ENCODE peak calls at places on chromosomes 4 and X, in five cellular contexts. A is fibroblast of lung, U is mesenchymal stem cell, E is HepG2, C is GM23338. T is an unnamed sample.

GRCh38 chr4:84530871-84531270 is 31.8 kb upstream of the NKX6-1 start:
- DNase-seq in C (no peak), A (peak; percentile 10), E (no peak), U (peak; percentile 16), T (no peak)

GRCh38 chr4:36183232-36183631 is 61.1 kb downstream of the ARAP2 start:
- DNase-seq in E (no peak), U (no peak), A (no peak), C (no peak), T (no peak)

GRCh38 chr4:138114434-138114833 is 127.7 kb downstream of the SLC7A11 start:
- DNase-seq in U (peak; percentile 12), C (no peak), E (no peak), A (peak; percentile 15), T (no peak)

GRCh38 chr4:67575232-67575888 is 16.8 kb downstream of the STAP1 start:
- DNase-seq in A (no peak), U (no peak), C (peak; percentile 55), E (no peak), T (no peak)

GRCh38 chr4:57102050-57102564 is 8.1 kb downstream of the IGFBP7 start:
- DNase-seq in E (peak; percentile 52), A (peak; percentile 83), U (peak; percentile 90), C (no peak), T (no peak)

GRCh38 chrX:122421434-122422121 is 762.5 kb upstream of the GRIA3 start:
- DNase-seq in E (no peak), A (no peak), C (no peak), U (no peak), T (no peak)

GRCh38 chr4:8544282-8544681 is 35.9 kb upstream of the GPR78 start:
- DNase-seq in A (no peak), U (no peak), C (no peak), E (no peak), T (no peak)

GRCh38 chr4:111717916-111718315 is 427.3 kb upstream of the FAM241A start:
- DNase-seq in C (no peak), A (no peak), E (no peak), U (no peak), T (no peak)

GRCh38 chrX:151710457-151710856 is 5.4 kb upstream of the FATE1 start:
- DNase-seq in U (no peak), E (no peak), C (no peak), A (no peak), T (no peak)

GRCh38 chr4:119191505-119191904 is 21.0 kb upstream of the USP53 start:
- DNase-seq in E (no peak), A (no peak), C (no peak), U (no peak), T (no peak)

GRCh38 chr4:10104211-10104990 is 12.2 kb downstream of the WDR1 start:
- DNase-seq in A (peak; percentile 43), E (no peak), C (no peak), U (peak; percentile 23), T (no peak)

GRCh38 chrX:144388738-144389137 is 504.9 kb downstream of the UBE2NL start:
- DNase-seq in A (no peak), U (no peak), E (no peak), C (no peak), T (no peak)

GRCh38 chrX:154113729-154114128 is 16.2 kb upstream of the MECP2 start:
- DNase-seq in A (no peak), U (no peak), E (no peak), C (no peak), T (no peak)

GRCh38 chrX:12089740-12090139 is 48.5 kb upstream of the FRMPD4 start:
- DNase-seq in C (no peak), U (no peak), E (no peak), A (no peak), T (no peak)

GRCh38 chr4:156764846-156765245 is 206.8 kb downstream of the PDGFC start:
- DNase-seq in A (no peak), C (no peak), U (no peak), E (no peak), T (no peak)

GRCh38 chr4:115664285-115664684 is 550.9 kb upstream of the NDST4 start:
- DNase-seq in E (no peak), U (no peak), A (no peak), C (peak; percentile 27), T (peak; percentile 2)

GRCh38 chr4:77959566-77960338 is 97.1 kb downstream of the MRPL1 start:
- DNase-seq in E (peak; percentile 63), A (peak; percentile 75), U (peak; percentile 56), C (peak; percentile 82), T (peak; percentile 70)

GRCh38 chrX:120304241-120304640 is 7.0 kb downstream of the TMEM255A start:
- DNase-seq in U (no peak), C (no peak), A (no peak), E (no peak), T (peak; percentile 0)

GRCh38 chrX:138740361-138740760 is 28.8 kb upstream of the FGF13 start:
- DNase-seq in E (no peak), C (no peak), A (no peak), U (no peak), T (no peak)

GRCh38 chr4:5366421-5366820 is 315.1 kb downstream of the STK32B start:
- DNase-seq in C (no peak), U (peak; percentile 82), A (no peak), E (no peak), T (no peak)

DNA sequence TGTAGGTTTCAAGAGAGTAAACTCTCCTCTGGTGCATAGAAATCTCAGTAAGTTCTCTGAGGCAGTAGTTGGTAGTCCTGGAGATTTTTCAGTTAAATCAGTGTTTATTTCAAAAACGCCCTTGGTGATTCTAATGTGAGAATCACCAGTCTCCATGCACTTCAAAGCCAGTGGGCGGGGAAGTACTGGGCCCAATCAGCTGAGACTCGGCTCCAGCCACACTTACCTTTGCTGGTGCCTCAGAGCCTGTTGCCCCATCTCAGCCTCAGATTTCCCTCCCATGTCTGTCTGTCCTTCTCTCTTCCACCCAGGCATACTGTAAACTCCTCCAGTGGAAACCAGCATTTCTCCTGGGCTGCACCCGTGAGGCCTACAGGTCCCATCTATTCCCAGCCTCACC is 7.4 kb upstream of the MGST2 start:
- DNase-seq in E (peak; percentile 64), A (no peak), U (no peak), C (peak; percentile 43), T (no peak)
- H2AFZ ChIP-seq in E (no peak overlapping the region), A (no peak overlapping the region), U (no peak overlapping the region), C (peak overlapping the region; percentile 83), T (no peak overlapping the region)

GRCh38 chr4:130335417-130336194 is 1239.7 kb downstream of the C4orf33 start:
- DNase-seq in E (no peak), U (no peak), C (no peak), A (no peak), T (no peak)
- H3K27ac ChIP-seq in E (no peak overlapping the region), U (no peak overlapping the region), C (no peak overlapping the region), A (no peak overlapping the region), T (no peak overlapping the region)

DNA sequence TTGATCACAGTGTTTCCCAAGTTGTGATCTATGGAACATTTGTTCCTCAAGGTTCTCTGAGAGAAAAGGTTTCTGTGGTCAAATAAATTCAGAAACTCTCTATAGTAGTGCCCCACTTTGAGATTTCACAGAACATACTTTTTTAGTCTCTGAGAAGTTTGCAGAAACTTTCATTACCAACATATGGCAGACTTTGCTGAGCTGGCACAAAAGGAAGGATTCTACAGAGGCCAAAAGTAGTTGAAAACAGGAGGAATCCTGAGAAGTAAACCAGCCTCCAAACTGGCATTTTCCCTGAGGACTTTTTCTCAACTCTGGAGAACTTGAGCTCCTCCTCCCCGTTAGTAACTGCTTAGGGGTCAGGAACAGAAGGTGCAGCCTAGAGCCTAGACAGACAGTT is 117.8 kb upstream of the ESX1 start:
- DNase-seq in C (no peak), U (no peak), A (no peak), E (no peak), T (no peak)
- H2AFZ ChIP-seq in C (no peak overlapping the region), U (no peak overlapping the region), A (no peak overlapping the region), E (no peak overlapping the region), T (no peak overlapping the region)

GRCh38 chr4:184528713-184529112 is 54.4 kb upstream of the IRF2 start:
- DNase-seq in U (no peak), E (no peak), C (no peak), A (no peak), T (no peak)
- H3K27ac ChIP-seq in U (no peak overlapping the region), E (no peak overlapping the region), C (no peak overlapping the region), A (no peak overlapping the region), T (no peak overlapping the region)

DNA sequence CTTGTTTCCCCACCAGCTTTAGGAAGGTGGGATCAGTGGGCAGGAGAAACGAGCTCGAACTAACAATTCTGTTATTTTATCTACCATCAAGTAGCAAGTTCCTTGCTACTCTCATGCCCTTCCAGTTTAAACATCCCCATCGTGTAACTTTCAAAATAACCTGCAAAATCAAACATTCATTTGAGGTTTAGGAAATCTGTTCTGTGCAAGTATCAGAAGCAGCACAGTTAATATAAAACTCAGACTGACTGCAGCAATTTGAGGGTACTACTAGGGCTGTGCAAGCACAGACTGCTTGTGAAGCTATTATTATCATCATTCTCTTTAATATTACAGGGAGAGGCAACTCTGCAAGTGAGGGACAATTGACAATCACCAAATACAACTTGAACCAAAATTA is 48.0 kb downstream of the CHST7 start:
- DNase-seq in U (no peak), C (no peak), A (no peak), E (no peak), T (no peak)
- H2AFZ ChIP-seq in U (no peak overlapping the region), C (no peak overlapping the region), A (no peak overlapping the region), E (no peak overlapping the region), T (no peak overlapping the region)

GRCh38 chrX:129686422-129686948 is 31.7 kb upstream of the APLN start:
- DNase-seq in A (peak; percentile 68), C (no peak), E (no peak), U (peak; percentile 22), T (no peak)
- H3K27ac ChIP-seq in A (no peak overlapping the region), C (no peak overlapping the region), E (no peak overlapping the region), U (no peak overlapping the region), T (no peak overlapping the region)

DNA sequence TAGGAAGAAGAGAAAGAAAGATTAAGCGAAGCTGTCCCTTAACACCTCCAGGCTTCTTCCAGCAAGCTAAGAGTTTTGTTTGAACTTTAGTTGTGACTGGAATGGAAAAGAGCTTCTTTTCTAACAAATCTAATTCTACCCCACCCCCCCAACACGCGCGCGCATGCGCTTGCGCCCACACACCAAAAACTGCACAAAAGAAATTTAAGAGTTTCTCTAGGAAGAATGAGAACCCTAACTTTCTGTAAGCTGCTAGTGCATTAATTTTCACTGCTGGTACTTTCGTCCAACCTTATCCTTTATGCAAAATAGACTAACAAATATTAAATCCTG is 9.0 kb upstream of the INTU start:
- DNase-seq in C (peak; percentile 20), E (no peak), U (peak; percentile 26), A (peak; percentile 48), T (peak; percentile 10)
- H2AFZ ChIP-seq in C (peak overlapping the region; percentile 99), E (no peak overlapping the region), U (no peak overlapping the region), A (peak overlapping the region; percentile 92), T (peak overlapping the region; percentile 95)

GRCh38 chr4:127335732-127336131 is 297.0 kb upstream of the INTU start:
- DNase-seq in C (no peak), A (no peak), E (no peak), U (no peak), T (no peak)
- H3K27ac ChIP-seq in C (no peak overlapping the region), A (no peak overlapping the region), E (no peak overlapping the region), U (no peak overlapping the region), T (no peak overlapping the region)

GRCh38 chrX:100410083-100410590 is at the start of gene PCDH19:
- DNase-seq in A (peak; percentile 52), E (no peak), U (peak; percentile 43), C (peak; percentile 70), T (peak; percentile 81)
- H2AFZ ChIP-seq in A (peak within 1 kb of the TSS; percentile 23), E (no peak within 1 kb of the TSS), U (peak within 1 kb of the TSS; percentile 71), C (peak within 1 kb of the TSS; percentile 81), T (peak within 1 kb of the TSS; percentile 68)

GRCh38 chr4:82899339-82899738 is 1.2 kb upstream of the THAP9 start:
- DNase-seq in E (no peak), U (peak; percentile 37), A (no peak), C (no peak), T (no peak)
- H3K27ac ChIP-seq in E (peak overlapping the region; percentile 91), U (peak overlapping the region; percentile 90), A (peak overlapping the region; percentile 99), C (peak overlapping the region; percentile 98), T (peak overlapping the region; percentile 93)

T was measured in hepatocyte.